ENCODE peak calls at places on chromosomes 16 and 17, in four cellular contexts. M is HepG2, S is GM12878, G is GM23338. O is an unnamed sample.

GRCh38 chr17:45319239-45319703 is 2.5 kb upstream of the MAP3K14 start:
- DNase-seq in M (no peak), S (no peak), G (no peak), O (no peak)

GRCh38 chr16:12024429-12024828 is 47.9 kb downstream of the SNX29 start:
- DNase-seq in M (peak), S (no peak), G (no peak), O (no peak)

GRCh38 chr16:73032548-73033270 is 15.2 kb downstream of the ZFHX3 start:
- DNase-seq in M (no peak), S (peak), G (peak), O (no peak)

GRCh38 chr16:3876160-3876559 is 4.4 kb downstream of the CREBBP start:
- DNase-seq in M (no peak), S (no peak), G (no peak), O (no peak)

GRCh38 chr17:74742153-74742515 is 5.1 kb downstream of the RAB37 start:
- DNase-seq in M (no peak), S (peak), G (no peak), O (no peak)

GRCh38 chr16:29662729-29663019 is 373 bp upstream of the SPN start:
- DNase-seq in M (no peak), S (peak), G (no peak), O (no peak)

GRCh38 chr16:19804538-19805323 is 79.9 kb downstream of the GPRC5B start:
- DNase-seq in M (no peak), S (no peak), G (peak), O (peak)

GRCh38 chr16:29663020-29663828 is at the start of gene SPN:
- DNase-seq in M (no peak), S (no peak), G (peak), O (no peak)

GRCh38 chr17:45936610-45937009 is 42.3 kb downstream of the MAPT start:
- DNase-seq in M (no peak), S (no peak), G (no peak), O (no peak)

GRCh38 chr16:31351937-31352315 is 3.0 kb upstream of the ITGAX start:
- DNase-seq in M (no peak), S (no peak), G (no peak), O (no peak)

DNA sequence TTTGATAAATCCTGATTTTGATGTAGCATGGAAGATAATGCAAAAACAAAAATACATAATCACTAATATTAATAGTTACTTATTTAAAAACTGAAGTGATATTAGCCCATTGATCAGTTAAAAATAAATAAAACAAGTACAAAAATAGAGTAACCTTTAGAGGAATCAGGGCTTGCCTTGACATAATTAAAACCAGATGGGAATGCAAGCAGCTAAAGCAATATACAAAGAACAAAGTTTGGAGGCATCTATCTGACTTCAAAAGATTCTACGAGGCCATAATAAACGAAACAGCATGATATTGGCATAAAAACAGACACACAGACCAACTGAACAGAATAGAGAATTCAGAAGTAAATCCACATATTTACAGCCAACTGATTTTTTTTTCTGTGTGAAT is 15.0 kb upstream of the HEATR3 start:
- DNase-seq in M (no peak), S (no peak), G (no peak), O (no peak)
- TF ChIP-seq CREB1 in M (no peak), S (no peak), G (no peak), O (no peak)

GRCh38 chr16:8859913-8860881 is 8.6 kb downstream of the CARHSP1 start:
- DNase-seq in M (peak), S (no peak), G (no peak), O (no peak)

GRCh38 chr16:8861563-8862308 is 7.1 kb downstream of the CARHSP1 start:
- DNase-seq in M (peak), S (no peak), G (no peak), O (no peak)

GRCh38 chr16:8863594-8864424 is 5.0 kb downstream of the CARHSP1 start:
- DNase-seq in M (peak), S (no peak), G (peak), O (peak)

GRCh38 chr16:8864480-8864879 is 4.3 kb downstream of the CARHSP1 start:
- DNase-seq in M (no peak), S (no peak), G (no peak), O (no peak)

GRCh38 chr16:8862309-8863130 is 6.3 kb downstream of the CARHSP1 start:
- DNase-seq in M (no peak), S (no peak), G (no peak), O (no peak)
- TF ChIP-seq CREB1 in M (no peak), S (no peak), G (no peak), O (no peak)

GRCh38 chr16:9176547-9177418 is 85.3 kb downstream of the HAPSTR1 start:
- DNase-seq in M (peak), S (no peak), G (no peak), O (no peak)
- TF ChIP-seq CREB1 in M (no peak), S (no peak), G (no peak), O (no peak)

DNA sequence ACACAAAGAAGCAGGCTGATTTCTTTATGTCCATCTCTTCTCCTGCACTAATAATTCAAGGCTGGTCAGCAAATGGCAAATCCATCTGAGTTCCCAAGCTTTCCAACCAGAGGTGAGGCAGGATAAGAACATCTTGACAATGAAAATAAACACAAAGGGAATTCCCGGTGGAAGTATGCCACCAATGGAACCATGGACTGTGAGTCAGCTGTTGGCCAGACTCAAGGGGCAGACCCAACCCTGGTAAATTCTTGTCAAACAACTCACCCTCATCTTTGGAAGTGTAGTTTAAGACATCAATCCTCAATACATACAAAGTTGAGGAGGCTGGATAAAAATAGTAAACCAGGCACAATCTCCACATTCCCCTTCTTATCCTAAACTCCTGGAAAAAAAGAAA is 74.3 kb upstream of the CES5A start:
- DNase-seq in M (no peak), S (no peak), G (no peak), O (no peak)
- TF ChIP-seq CREB1 in M (no peak), S (no peak), G (no peak), O (no peak)

GRCh38 chr17:8014558-8014850 is 12.1 kb downstream of the GUCY2D start:
- DNase-seq in M (no peak), S (no peak), G (no peak), O (no peak)
- TF ChIP-seq CREB1 in M (no peak), S (no peak), G (no peak), O (no peak)

GRCh38 chr16:57502048-57502775 is 15.9 kb upstream of the DOK4 start:
- DNase-seq in M (no peak), S (no peak), G (no peak), O (no peak)
- TF ChIP-seq CREB1 in M (no peak), S (no peak), G (no peak), O (no peak)

GRCh38 chr16:57640612-57641011 is 12.2 kb downstream of the ADGRG1 start:
- DNase-seq in M (no peak), S (no peak), G (no peak), O (no peak)

GRCh38 chr16:57638381-57638780 is 10.0 kb downstream of the ADGRG1 start:
- DNase-seq in M (no peak), S (no peak), G (no peak), O (no peak)

GRCh38 chr16:57637965-57638364 is 9.5 kb downstream of the ADGRG1 start:
- DNase-seq in M (no peak), S (no peak), G (no peak), O (no peak)

GRCh38 chr16:57640185-57640584 is 11.8 kb downstream of the ADGRG1 start:
- DNase-seq in M (no peak), S (no peak), G (no peak), O (no peak)

GRCh38 chr16:57639172-57639571 is 10.7 kb downstream of the ADGRG1 start:
- DNase-seq in M (no peak), S (no peak), G (peak), O (peak)
- TF ChIP-seq CREB1 in M (no peak), S (no peak), G (peak), O (no peak)

O was measured in WTC11.